ENCODE peak calls at places on chromosomes 16 and 17, in six cellular contexts. One of them, this sample, is unnamed.
A peak's percentile ranks its signal among the peaks of the same experiment; 100 is the strongest.

GRCh38 chr17:82913304-82914043 is 73.7 kb upstream of the ZNF750 start:
- DNase-seq in occipital lobe: no peak
- DNase-seq in H1: no peak
- DNase-seq in cardiac muscle cell: no peak
- DNase-seq in globus pallidus: no peak
- DNase-seq in Caki2: no peak
- DNase-seq in this sample: no peak

GRCh38 chr17:2688351-2689342 is 22.9 kb downstream of the CLUH start:
- DNase-seq in occipital lobe: no peak
- DNase-seq in H1: no peak
- DNase-seq in cardiac muscle cell: no peak
- DNase-seq in globus pallidus: no peak
- DNase-seq in Caki2: no peak
- DNase-seq in this sample: no peak

GRCh38 chr16:30941600-30942420 is 7.1 kb upstream of the ORAI3 start:
- DNase-seq in occipital lobe: peak; percentile 23
- DNase-seq in H1: no peak
- DNase-seq in cardiac muscle cell: peak; percentile 71
- DNase-seq in globus pallidus: peak; percentile 51
- DNase-seq in Caki2: peak; percentile 85
- DNase-seq in this sample: peak; percentile 40

GRCh38 chr16:52552643-52553042 is 5.7 kb upstream of the TOX3 start:
- DNase-seq in occipital lobe: no peak
- DNase-seq in H1: no peak
- DNase-seq in cardiac muscle cell: no peak
- DNase-seq in globus pallidus: no peak
- DNase-seq in Caki2: peak; percentile 72
- DNase-seq in this sample: no peak

GRCh38 chr16:78125112-78125844 is 25.8 kb downstream of the WWOX start:
- DNase-seq in occipital lobe: no peak
- DNase-seq in H1: no peak
- DNase-seq in cardiac muscle cell: no peak
- DNase-seq in globus pallidus: no peak
- DNase-seq in Caki2: no peak
- DNase-seq in this sample: no peak

GRCh38 chr17:34110315-34110714 is 144.8 kb upstream of the CCL2 start:
- DNase-seq in occipital lobe: no peak
- DNase-seq in H1: no peak
- DNase-seq in cardiac muscle cell: no peak
- DNase-seq in globus pallidus: no peak
- DNase-seq in Caki2: no peak
- DNase-seq in this sample: no peak

GRCh38 chr16:27240948-27241531 is 27.5 kb downstream of the NSMCE1 start:
- DNase-seq in occipital lobe: no peak
- DNase-seq in H1: no peak
- DNase-seq in cardiac muscle cell: peak; percentile 55
- DNase-seq in globus pallidus: no peak
- DNase-seq in Caki2: no peak
- DNase-seq in this sample: no peak

GRCh38 chr17:39164675-39165143 is 1.3 kb downstream of the ARL5C start:
- DNase-seq in occipital lobe: peak; percentile 56
- DNase-seq in H1: peak; percentile 91
- DNase-seq in cardiac muscle cell: peak; percentile 97
- DNase-seq in globus pallidus: peak; percentile 69
- DNase-seq in Caki2: no peak
- DNase-seq in this sample: peak; percentile 57

GRCh38 chr17:68288804-68289203 is 2.1 kb downstream of the SLC16A6 start:
- DNase-seq in occipital lobe: no peak
- DNase-seq in H1: no peak
- DNase-seq in cardiac muscle cell: no peak
- DNase-seq in globus pallidus: no peak
- DNase-seq in Caki2: no peak
- DNase-seq in this sample: no peak

GRCh38 chr17:8621585-8621984 is 8.9 kb downstream of the MYH10 start:
- DNase-seq in occipital lobe: no peak
- DNase-seq in H1: no peak
- DNase-seq in cardiac muscle cell: peak; percentile 73
- DNase-seq in globus pallidus: no peak
- DNase-seq in Caki2: peak; percentile 3
- DNase-seq in this sample: no peak

This sample was measured in midbrain.